ENCODE peak calls at places on chromosome 14, in six cellular contexts. One of them, this sample, is unnamed.

GRCh38 chr14:34433957-34434356 is 28.1 kb downstream of the SPTSSA start:
- DNase-seq in AML-193: no peak
- DNase-seq in heart right ventricle: no peak
- DNase-seq in AG04450: no peak
- DNase-seq in left ventricle myocardium inferior: no peak
- DNase-seq in activated gamma-delta T cell: no peak
- DNase-seq in this sample: no peak

GRCh38 chr14:39228044-39228443 is 5.7 kb upstream of the MIA2 start:
- DNase-seq in activated gamma-delta T cell: no peak
- DNase-seq in heart right ventricle: no peak
- DNase-seq in AML-193: no peak
- DNase-seq in left ventricle myocardium inferior: no peak
- DNase-seq in AG04450: no peak
- DNase-seq in this sample: no peak

GRCh38 chr14:69612014-69612758 is 790 bp downstream of the SUSD6 start:
- DNase-seq in heart right ventricle: peak; percentile 32
- DNase-seq in activated gamma-delta T cell: peak; percentile 36
- DNase-seq in AML-193: peak; percentile 54
- DNase-seq in AG04450: no peak
- DNase-seq in left ventricle myocardium inferior: peak; percentile 38
- DNase-seq in this sample: no peak

GRCh38 chr14:95319312-95320075 is at the start of gene CLMN:
- DNase-seq in heart right ventricle: peak; percentile 44
- DNase-seq in AML-193: no peak
- DNase-seq in left ventricle myocardium inferior: peak; percentile 44
- DNase-seq in AG04450: no peak
- DNase-seq in activated gamma-delta T cell: no peak
- DNase-seq in this sample: no peak

GRCh38 chr14:102866982-102867761 is 55.3 kb upstream of the AMN start:
- DNase-seq in left ventricle myocardium inferior: no peak
- DNase-seq in AG04450: no peak
- DNase-seq in activated gamma-delta T cell: no peak
- DNase-seq in heart right ventricle: no peak
- DNase-seq in AML-193: no peak
- DNase-seq in this sample: no peak

GRCh38 chr14:60090864-60091519 is 731 bp upstream of the PCNX4 start:
- DNase-seq in left ventricle myocardium inferior: peak; percentile 33
- DNase-seq in AML-193: peak; percentile 41
- DNase-seq in AG04450: no peak
- DNase-seq in heart right ventricle: peak; percentile 49
- DNase-seq in activated gamma-delta T cell: no peak
- DNase-seq in this sample: no peak

GRCh38 chr14:106318700-106319099 is 792.3 kb downstream of the TMEM121 start:
- DNase-seq in heart right ventricle: no peak
- DNase-seq in activated gamma-delta T cell: no peak
- DNase-seq in AG04450: no peak
- DNase-seq in AML-193: peak; percentile 18
- DNase-seq in left ventricle myocardium inferior: no peak
- DNase-seq in this sample: no peak

GRCh38 chr14:38549549-38549948 is 293.7 kb upstream of the CLEC14A start:
- DNase-seq in left ventricle myocardium inferior: no peak
- DNase-seq in heart right ventricle: no peak
- DNase-seq in activated gamma-delta T cell: no peak
- DNase-seq in AML-193: no peak
- DNase-seq in AG04450: no peak
- DNase-seq in this sample: no peak

GRCh38 chr14:95217391-95217900 is 60.1 kb upstream of the DICER1 start:
- DNase-seq in AML-193: no peak
- DNase-seq in AG04450: no peak
- DNase-seq in heart right ventricle: no peak
- DNase-seq in activated gamma-delta T cell: no peak
- DNase-seq in left ventricle myocardium inferior: no peak
- DNase-seq in this sample: no peak

GRCh38 chr14:22483863-22484593 is 105.0 kb downstream of the DAD1 start:
- DNase-seq in AML-193: no peak
- DNase-seq in AG04450: no peak
- DNase-seq in heart right ventricle: no peak
- DNase-seq in left ventricle myocardium inferior: no peak
- DNase-seq in activated gamma-delta T cell: no peak
- DNase-seq in this sample: no peak

GRCh38 chr14:89957791-89958190 is 2.1 kb downstream of the TDP1 start:
- DNase-seq in AG04450: no peak
- DNase-seq in left ventricle myocardium inferior: no peak
- DNase-seq in heart right ventricle: no peak
- DNase-seq in AML-193: no peak
- DNase-seq in activated gamma-delta T cell: no peak
- DNase-seq in this sample: no peak

GRCh38 chr14:39467889-39468524 is 35.8 kb upstream of the FBXO33 start:
- DNase-seq in activated gamma-delta T cell: no peak
- DNase-seq in AG04450: no peak
- DNase-seq in heart right ventricle: no peak
- DNase-seq in AML-193: peak; percentile 67
- DNase-seq in left ventricle myocardium inferior: no peak
- DNase-seq in this sample: no peak

GRCh38 chr14:105168496-105168978 is at the start of gene JAG2:
- DNase-seq in activated gamma-delta T cell: peak; percentile 50
- DNase-seq in AG04450: no peak
- DNase-seq in heart right ventricle: peak; percentile 74
- DNase-seq in left ventricle myocardium inferior: peak; percentile 67
- DNase-seq in AML-193: no peak
- DNase-seq in this sample: no peak

GRCh38 chr14:51545396-51545795 is 106.3 kb upstream of the FRMD6 start:
- DNase-seq in AML-193: no peak
- DNase-seq in heart right ventricle: no peak
- DNase-seq in AG04450: no peak
- DNase-seq in activated gamma-delta T cell: no peak
- DNase-seq in left ventricle myocardium inferior: no peak
- DNase-seq in this sample: no peak

GRCh38 chr14:52080817-52081755 is 12.2 kb upstream of the NID2 start:
- DNase-seq in activated gamma-delta T cell: no peak
- DNase-seq in left ventricle myocardium inferior: no peak
- DNase-seq in AML-193: no peak
- DNase-seq in AG04450: peak; percentile 72
- DNase-seq in heart right ventricle: no peak
- DNase-seq in this sample: peak; percentile 71

GRCh38 chr14:89813485-89814080 is 140.9 kb downstream of the EFCAB11 start:
- DNase-seq in heart right ventricle: no peak
- DNase-seq in AML-193: no peak
- DNase-seq in activated gamma-delta T cell: no peak
- DNase-seq in left ventricle myocardium inferior: peak; percentile 17
- DNase-seq in AG04450: peak; percentile 86
- DNase-seq in this sample: no peak

GRCh38 chr14:97120204-97121120 is 323.3 kb downstream of the VRK1 start:
- DNase-seq in left ventricle myocardium inferior: no peak
- DNase-seq in AG04450: no peak
- DNase-seq in heart right ventricle: no peak
- DNase-seq in activated gamma-delta T cell: no peak
- DNase-seq in AML-193: no peak
- DNase-seq in this sample: no peak

GRCh38 chr14:99321236-99321925 is 49.4 kb upstream of the BCL11B start:
- DNase-seq in activated gamma-delta T cell: no peak
- DNase-seq in left ventricle myocardium inferior: no peak
- DNase-seq in AG04450: no peak
- DNase-seq in AML-193: no peak
- DNase-seq in heart right ventricle: no peak
- DNase-seq in this sample: no peak

GRCh38 chr14:54722791-54723432 is 156.0 kb downstream of the SAMD4A start:
- DNase-seq in AML-193: no peak
- DNase-seq in heart right ventricle: no peak
- DNase-seq in activated gamma-delta T cell: no peak
- DNase-seq in left ventricle myocardium inferior: no peak
- DNase-seq in AG04450: no peak
- DNase-seq in this sample: no peak

GRCh38 chr14:33660248-33660647 is 290.6 kb downstream of the EGLN3 start:
- DNase-seq in heart right ventricle: no peak
- DNase-seq in left ventricle myocardium inferior: no peak
- DNase-seq in activated gamma-delta T cell: no peak
- DNase-seq in AML-193: no peak
- DNase-seq in AG04450: no peak
- DNase-seq in this sample: no peak

GRCh38 chr14:71203306-71203705 is 296.0 kb downstream of the PCNX1 start:
- DNase-seq in AML-193: no peak
- DNase-seq in AG04450: no peak
- DNase-seq in left ventricle myocardium inferior: no peak
- DNase-seq in activated gamma-delta T cell: no peak
- DNase-seq in heart right ventricle: no peak
- DNase-seq in this sample: no peak

GRCh38 chr14:28264306-28264705 is 502.3 kb upstream of the FOXG1 start:
- DNase-seq in AML-193: no peak
- DNase-seq in AG04450: no peak
- DNase-seq in heart right ventricle: no peak
- DNase-seq in activated gamma-delta T cell: no peak
- DNase-seq in left ventricle myocardium inferior: no peak
- DNase-seq in this sample: no peak

GRCh38 chr14:90053044-90053443 is 8.8 kb upstream of the KCNK13 start:
- DNase-seq in left ventricle myocardium inferior: no peak
- DNase-seq in heart right ventricle: no peak
- DNase-seq in AG04450: no peak
- DNase-seq in activated gamma-delta T cell: no peak
- DNase-seq in AML-193: no peak
- DNase-seq in this sample: no peak

GRCh38 chr14:95039993-95040348 is 117.4 kb downstream of the DICER1 start:
- DNase-seq in left ventricle myocardium inferior: no peak
- DNase-seq in activated gamma-delta T cell: no peak
- DNase-seq in AML-193: no peak
- DNase-seq in heart right ventricle: no peak
- DNase-seq in AG04450: no peak
- DNase-seq in this sample: no peak

GRCh38 chr14:68696721-68697495 is 96.0 kb downstream of the ZFP36L1 start:
- DNase-seq in activated gamma-delta T cell: no peak
- DNase-seq in heart right ventricle: no peak
- DNase-seq in AG04450: no peak
- DNase-seq in AML-193: no peak
- DNase-seq in left ventricle myocardium inferior: no peak
- DNase-seq in this sample: no peak

GRCh38 chr14:94646481-94646880 is 34.3 kb downstream of the SERPINA3 start:
- DNase-seq in heart right ventricle: no peak
- DNase-seq in left ventricle myocardium inferior: no peak
- DNase-seq in activated gamma-delta T cell: no peak
- DNase-seq in AG04450: peak; percentile 20
- DNase-seq in AML-193: no peak
- DNase-seq in this sample: peak; percentile 2

GRCh38 chr14:77302926-77303325 is 17.8 kb downstream of the POMT2 start:
- DNase-seq in AG04450: no peak
- DNase-seq in heart right ventricle: no peak
- DNase-seq in AML-193: no peak
- DNase-seq in left ventricle myocardium inferior: no peak
- DNase-seq in activated gamma-delta T cell: no peak
- DNase-seq in this sample: no peak

GRCh38 chr14:85534435-85534834 is 4.5 kb downstream of the FLRT2 start:
- DNase-seq in AG04450: no peak
- DNase-seq in activated gamma-delta T cell: no peak
- DNase-seq in AML-193: no peak
- DNase-seq in heart right ventricle: no peak
- DNase-seq in left ventricle myocardium inferior: no peak
- DNase-seq in this sample: no peak

GRCh38 chr14:61625171-61625570 is 70.1 kb upstream of the HIF1A start:
- DNase-seq in AG04450: no peak
- DNase-seq in heart right ventricle: no peak
- DNase-seq in activated gamma-delta T cell: no peak
- DNase-seq in left ventricle myocardium inferior: no peak
- DNase-seq in AML-193: no peak
- DNase-seq in this sample: peak; percentile 10

GRCh38 chr14:62957562-62957961 is 87.7 kb downstream of the KCNH5 start:
- DNase-seq in AML-193: no peak
- DNase-seq in left ventricle myocardium inferior: no peak
- DNase-seq in activated gamma-delta T cell: no peak
- DNase-seq in AG04450: peak; percentile 94
- DNase-seq in heart right ventricle: no peak
- DNase-seq in this sample: peak; percentile 53

GRCh38 chr14:56449670-56450213 is 129.9 kb upstream of the TMEM260 start:
- DNase-seq in AG04450: no peak
- DNase-seq in left ventricle myocardium inferior: no peak
- DNase-seq in activated gamma-delta T cell: no peak
- DNase-seq in heart right ventricle: no peak
- DNase-seq in AML-193: no peak
- DNase-seq in this sample: no peak

GRCh38 chr14:55951366-55952206 is 166.6 kb upstream of the PELI2 start:
- DNase-seq in left ventricle myocardium inferior: no peak
- DNase-seq in AG04450: no peak
- DNase-seq in heart right ventricle: no peak
- DNase-seq in activated gamma-delta T cell: no peak
- DNase-seq in AML-193: no peak
- DNase-seq in this sample: no peak

GRCh38 chr14:51806624-51807023 is 53.8 kb upstream of the GNG2 start:
- DNase-seq in activated gamma-delta T cell: no peak
- DNase-seq in AML-193: no peak
- DNase-seq in left ventricle myocardium inferior: no peak
- DNase-seq in AG04450: no peak
- DNase-seq in heart right ventricle: no peak
- DNase-seq in this sample: no peak

GRCh38 chr14:90658541-90658967 is 157.7 kb downstream of the TTC7B start:
- DNase-seq in AG04450: no peak
- DNase-seq in activated gamma-delta T cell: no peak
- DNase-seq in AML-193: peak; percentile 64
- DNase-seq in left ventricle myocardium inferior: no peak
- DNase-seq in heart right ventricle: no peak
- DNase-seq in this sample: no peak

GRCh38 chr14:22671622-22672021 is 27.5 kb upstream of the OR6J1 start:
- DNase-seq in AG04450: no peak
- DNase-seq in activated gamma-delta T cell: no peak
- DNase-seq in left ventricle myocardium inferior: no peak
- DNase-seq in heart right ventricle: no peak
- DNase-seq in AML-193: no peak
- DNase-seq in this sample: no peak

GRCh38 chr14:100594625-100594951 is 7.4 kb upstream of the BEGAIN start:
- DNase-seq in heart right ventricle: no peak
- DNase-seq in AML-193: no peak
- DNase-seq in activated gamma-delta T cell: no peak
- DNase-seq in left ventricle myocardium inferior: peak; percentile 4
- DNase-seq in AG04450: no peak
- DNase-seq in this sample: no peak

This sample was measured in HS-5.